ENCODE peak calls at places on chromosomes 12 and 14, in five cellular contexts. One of them, this sample, is unnamed.

GRCh38 chr14:89465894-89466293 is 48.9 kb upstream of the FOXN3 start:
- DNase-seq in ovary: no peak
- DNase-seq in kidney: no peak
- DNase-seq in endodermal cell: no peak
- DNase-seq in suprapubic skin: no peak
- DNase-seq in this sample: no peak

GRCh38 chr14:77098470-77099353 is 654 bp downstream of the CIPC start:
- DNase-seq in ovary: peak; percentile 35
- DNase-seq in kidney: peak; percentile 92
- DNase-seq in endodermal cell: no peak
- DNase-seq in suprapubic skin: peak; percentile 87
- DNase-seq in this sample: peak; percentile 89

GRCh38 chr14:29741909-29742401 is 185.7 kb downstream of the PRKD1 start:
- DNase-seq in ovary: peak; percentile 36
- DNase-seq in kidney: no peak
- DNase-seq in endodermal cell: no peak
- DNase-seq in suprapubic skin: no peak
- DNase-seq in this sample: no peak

GRCh38 chr14:20569066-20569465 is 8.2 kb upstream of the RNASE9 start:
- DNase-seq in ovary: no peak
- DNase-seq in kidney: no peak
- DNase-seq in endodermal cell: no peak
- DNase-seq in suprapubic skin: no peak
- DNase-seq in this sample: no peak

GRCh38 chr14:103113774-103114173 is 9.5 kb upstream of the TNFAIP2 start:
- DNase-seq in ovary: no peak
- DNase-seq in kidney: no peak
- DNase-seq in endodermal cell: peak; percentile 45
- DNase-seq in suprapubic skin: no peak
- DNase-seq in this sample: no peak

GRCh38 chr12:114812858-114813761 is 129.1 kb upstream of the TBX3 start:
- DNase-seq in ovary: peak; percentile 52
- DNase-seq in kidney: no peak
- DNase-seq in endodermal cell: peak; percentile 56
- DNase-seq in suprapubic skin: no peak
- DNase-seq in this sample: no peak

GRCh38 chr12:45878630-45879255 is 111.6 kb downstream of the SCAF11 start:
- DNase-seq in ovary: no peak
- DNase-seq in kidney: no peak
- DNase-seq in endodermal cell: no peak
- DNase-seq in suprapubic skin: no peak
- DNase-seq in this sample: no peak

GRCh38 chr14:28382460-28383220 is 383.9 kb upstream of the FOXG1 start:
- DNase-seq in ovary: no peak
- DNase-seq in kidney: no peak
- DNase-seq in endodermal cell: no peak
- DNase-seq in suprapubic skin: no peak
- DNase-seq in this sample: no peak

GRCh38 chr12:4243098-4243795 is 30.3 kb upstream of the CCND2 start:
- DNase-seq in ovary: no peak
- DNase-seq in kidney: no peak
- DNase-seq in endodermal cell: no peak
- DNase-seq in suprapubic skin: no peak
- DNase-seq in this sample: no peak

GRCh38 chr12:122491991-122492390 is 8.7 kb downstream of the ZCCHC8 start:
- DNase-seq in ovary: no peak
- DNase-seq in kidney: no peak
- DNase-seq in endodermal cell: no peak
- DNase-seq in suprapubic skin: no peak
- DNase-seq in this sample: no peak

GRCh38 chr12:95623554-95624170 is 72.4 kb upstream of the USP44 start:
- DNase-seq in ovary: peak; percentile 69
- DNase-seq in kidney: peak; percentile 86
- DNase-seq in endodermal cell: peak; percentile 98
- DNase-seq in suprapubic skin: no peak
- DNase-seq in this sample: peak; percentile 68

GRCh38 chr12:117850048-117850447 is 118.7 kb downstream of the KSR2 start:
- DNase-seq in ovary: no peak
- DNase-seq in kidney: no peak
- DNase-seq in endodermal cell: peak; percentile 89
- DNase-seq in suprapubic skin: no peak
- DNase-seq in this sample: no peak

GRCh38 chr14:90576981-90577660 is 180.3 kb downstream of the CALM1 start:
- DNase-seq in ovary: no peak
- DNase-seq in kidney: no peak
- DNase-seq in endodermal cell: no peak
- DNase-seq in suprapubic skin: no peak
- DNase-seq in this sample: no peak

GRCh38 chr14:20682435-20683124 is 1.8 kb upstream of the RNASE4 start:
- DNase-seq in ovary: peak; percentile 93
- DNase-seq in kidney: peak; percentile 97
- DNase-seq in endodermal cell: peak; percentile 88
- DNase-seq in suprapubic skin: peak; percentile 94
- DNase-seq in this sample: peak; percentile 93

GRCh38 chr14:104819361-104819771 is 18.5 kb downstream of the ZBTB42 start:
- DNase-seq in ovary: no peak
- DNase-seq in kidney: peak; percentile 64
- DNase-seq in endodermal cell: peak; percentile 44
- DNase-seq in suprapubic skin: peak; percentile 70
- DNase-seq in this sample: peak; percentile 59

GRCh38 chr14:104818714-104819161 is 17.8 kb downstream of the ZBTB42 start:
- DNase-seq in ovary: no peak
- DNase-seq in kidney: no peak
- DNase-seq in endodermal cell: peak; percentile 31
- DNase-seq in suprapubic skin: peak; percentile 54
- DNase-seq in this sample: peak; percentile 39

GRCh38 chr14:104817930-104818713 is 17.2 kb downstream of the ZBTB42 start:
- DNase-seq in ovary: no peak
- DNase-seq in kidney: no peak
- DNase-seq in endodermal cell: peak; percentile 8
- DNase-seq in suprapubic skin: peak; percentile 31
- DNase-seq in this sample: no peak

GRCh38 chr14:104813286-104813685 is 12.4 kb downstream of the ZBTB42 start:
- DNase-seq in ovary: no peak
- DNase-seq in kidney: no peak
- DNase-seq in endodermal cell: no peak
- DNase-seq in suprapubic skin: no peak
- DNase-seq in this sample: no peak

GRCh38 chr14:104816678-104816945 is 15.7 kb downstream of the ZBTB42 start:
- DNase-seq in ovary: no peak
- DNase-seq in kidney: no peak
- DNase-seq in endodermal cell: no peak
- DNase-seq in suprapubic skin: no peak
- DNase-seq in this sample: no peak
- H3K27ac ChIP-seq in ovary: no peak overlapping the region
- H3K27ac ChIP-seq in kidney: peak overlapping the region; percentile 90
- H3K27ac ChIP-seq in endodermal cell: peak overlapping the region; percentile 92
- H3K27ac ChIP-seq in suprapubic skin: peak overlapping the region; percentile 87
- H3K27ac ChIP-seq in this sample: peak overlapping the region; percentile 93

GRCh38 chr12:44847403-44847802 is 28.7 kb downstream of the NELL2 start:
- DNase-seq in ovary: no peak
- DNase-seq in kidney: no peak
- DNase-seq in endodermal cell: no peak
- DNase-seq in suprapubic skin: no peak
- DNase-seq in this sample: no peak
- H3K4me3 ChIP-seq in ovary: no peak overlapping the region
- H3K4me3 ChIP-seq in kidney: no peak overlapping the region
- H3K4me3 ChIP-seq in endodermal cell: no peak overlapping the region
- H3K4me3 ChIP-seq in suprapubic skin: no peak overlapping the region
- H3K4me3 ChIP-seq in this sample: no peak overlapping the region

DNA sequence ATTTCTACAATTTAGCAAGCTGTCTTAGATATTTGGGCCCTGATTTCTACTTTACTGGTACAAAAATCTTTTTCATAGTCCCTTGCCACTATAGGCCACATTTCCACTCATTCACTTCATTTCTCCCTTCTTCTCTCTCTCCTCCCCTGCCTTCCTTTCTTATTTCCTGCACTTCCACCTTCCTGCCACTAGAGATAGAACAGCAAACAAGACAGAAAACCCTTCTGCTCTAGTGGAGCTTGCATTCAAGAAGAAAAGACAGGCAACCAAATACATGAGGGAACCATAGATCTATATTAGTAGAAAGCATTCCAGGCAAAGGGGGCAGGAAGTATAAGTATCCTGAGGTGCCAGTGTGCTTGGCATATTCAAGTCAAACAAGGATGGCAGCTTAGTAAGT is 623.5 kb downstream of the FLRT2 start:
- DNase-seq in ovary: no peak
- DNase-seq in kidney: no peak
- DNase-seq in endodermal cell: peak; percentile 46
- DNase-seq in suprapubic skin: no peak
- DNase-seq in this sample: no peak
- TF ChIP-seq CTCF in ovary: no peak
- TF ChIP-seq CTCF in kidney: no peak
- TF ChIP-seq CTCF in endodermal cell: peak; percentile 70
- TF ChIP-seq CTCF in suprapubic skin: no peak
- TF ChIP-seq CTCF in this sample: no peak

GRCh38 chr12:130879212-130879686 is 7.4 kb downstream of the RAN start:
- DNase-seq in ovary: no peak
- DNase-seq in kidney: no peak
- DNase-seq in endodermal cell: peak; percentile 72
- DNase-seq in suprapubic skin: no peak
- DNase-seq in this sample: no peak

GRCh38 chr12:130879781-130880389 is 8.0 kb downstream of the RAN start:
- DNase-seq in ovary: no peak
- DNase-seq in kidney: no peak
- DNase-seq in endodermal cell: peak; percentile 76
- DNase-seq in suprapubic skin: no peak
- DNase-seq in this sample: no peak

GRCh38 chr12:130877333-130877732 is 5.5 kb downstream of the RAN start:
- DNase-seq in ovary: no peak
- DNase-seq in kidney: no peak
- DNase-seq in endodermal cell: no peak
- DNase-seq in suprapubic skin: no peak
- DNase-seq in this sample: no peak

GRCh38 chr12:130876758-130877157 is 4.9 kb downstream of the RAN start:
- DNase-seq in ovary: no peak
- DNase-seq in kidney: no peak
- DNase-seq in endodermal cell: no peak
- DNase-seq in suprapubic skin: no peak
- DNase-seq in this sample: no peak

DNA sequence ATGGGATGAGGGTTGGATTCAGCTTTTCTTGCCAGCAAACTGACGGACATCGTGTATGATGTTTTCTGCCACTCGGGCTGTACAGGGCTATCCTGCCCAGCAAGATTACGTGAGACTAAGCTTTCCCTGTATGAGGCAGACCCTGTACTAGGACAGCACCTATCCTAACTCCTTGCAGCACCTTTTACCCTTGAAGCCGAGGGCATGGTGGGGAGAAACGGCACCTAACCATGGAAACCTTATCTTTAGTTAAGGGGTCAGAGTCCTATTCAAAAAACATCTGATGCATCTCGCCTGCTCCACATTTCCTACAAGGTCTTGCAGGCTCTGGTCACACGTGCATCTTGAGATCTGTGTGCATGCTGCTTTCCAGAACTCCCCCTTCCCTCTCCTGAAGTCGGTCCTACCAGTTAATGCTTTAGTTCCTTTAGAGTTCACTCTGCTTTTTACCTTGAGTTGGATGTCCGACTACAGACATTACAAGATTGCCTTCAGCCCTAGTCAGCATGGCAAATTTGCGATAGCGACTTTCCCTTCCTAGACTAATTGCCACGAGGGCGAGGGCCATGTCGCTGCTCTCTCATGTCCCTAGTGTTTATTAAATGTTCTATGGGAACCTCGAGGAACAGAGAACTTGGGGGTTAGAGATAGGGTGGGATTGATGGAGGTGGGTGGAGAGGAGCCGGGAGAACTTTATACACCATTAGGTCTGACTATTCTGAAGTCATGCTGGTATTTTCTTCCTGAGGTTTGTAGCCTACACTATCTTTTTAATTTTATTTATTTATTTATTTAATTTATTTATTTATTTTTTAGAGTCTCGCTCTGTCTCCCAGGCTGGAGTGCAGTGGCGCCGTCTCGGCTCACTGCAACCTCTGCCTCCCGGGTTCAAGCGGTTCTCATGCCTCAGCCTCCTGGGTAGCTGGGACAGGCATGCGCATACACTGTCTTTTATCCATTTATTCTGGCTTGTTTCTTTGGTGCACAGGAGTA is 6.6 kb downstream of the RAN start:
- DNase-seq in ovary: no peak
- DNase-seq in kidney: no peak
- DNase-seq in endodermal cell: peak; percentile 69
- DNase-seq in suprapubic skin: no peak
- DNase-seq in this sample: no peak
- H3K27ac ChIP-seq in ovary: no peak overlapping the region
- H3K27ac ChIP-seq in kidney: no peak overlapping the region
- H3K27ac ChIP-seq in endodermal cell: no peak overlapping the region
- H3K27ac ChIP-seq in suprapubic skin: no peak overlapping the region
- H3K27ac ChIP-seq in this sample: no peak overlapping the region

DNA sequence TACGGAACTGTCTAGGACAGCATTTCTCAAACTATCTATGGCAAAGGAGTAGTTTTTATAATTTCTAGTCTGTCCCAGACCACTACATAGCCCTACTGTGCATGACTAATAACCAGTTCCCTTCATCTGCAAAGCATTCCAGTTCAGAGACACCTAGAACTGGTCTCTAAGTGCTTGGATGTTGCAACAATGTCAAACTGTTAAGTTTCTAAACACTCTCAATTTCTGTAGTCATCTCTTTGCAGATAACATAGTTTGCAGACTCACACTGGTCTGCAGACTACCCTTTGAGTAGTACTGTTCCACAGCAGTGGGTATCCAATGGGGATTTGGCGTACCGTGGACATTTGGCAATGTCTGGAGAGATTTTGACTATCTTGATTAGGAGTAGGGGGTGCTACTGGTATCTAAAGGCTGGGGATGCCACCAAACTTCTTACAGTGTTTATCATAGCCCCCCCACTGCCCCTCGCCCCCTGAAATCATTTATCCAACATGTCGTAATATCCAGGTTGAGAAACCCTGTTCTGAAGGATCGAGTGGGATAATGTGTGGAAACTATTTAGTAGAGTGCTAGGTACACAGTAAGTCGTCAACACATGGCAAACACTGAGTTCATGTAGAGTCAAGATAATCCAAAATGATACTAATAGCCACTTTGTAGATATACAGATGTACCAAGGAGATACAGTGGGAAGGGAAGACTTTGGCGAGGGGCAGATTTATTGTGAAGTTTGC is 1.7 kb downstream of the C12orf76 start:
- DNase-seq in ovary: no peak
- DNase-seq in kidney: no peak
- DNase-seq in endodermal cell: no peak
- DNase-seq in suprapubic skin: no peak
- DNase-seq in this sample: no peak
- H3K4me3 ChIP-seq in ovary: no peak overlapping the region
- H3K4me3 ChIP-seq in kidney: peak overlapping the region; percentile 12
- H3K4me3 ChIP-seq in endodermal cell: peak overlapping the region; percentile 93
- H3K4me3 ChIP-seq in suprapubic skin: no peak overlapping the region
- H3K4me3 ChIP-seq in this sample: peak overlapping the region; percentile 94

This sample was measured in left lung.